ENCODE peak calls at places on chromosome 12, in ten cellular contexts. R, M, Q, J, W, G, I, P, E and L are unnamed samples.

GRCh38 chr12:130764475-130765185 is 48.5 kb upstream of the RIMBP2 start:
- DNase-seq in R (no peak), M (peak; percentile 10), Q (no peak), J (peak; percentile 80), W (peak; percentile 26), G (no peak), I (no peak), P (no peak), E (peak; percentile 59), L (no peak)

GRCh38 chr12:12513416-12514006 is 49.2 kb downstream of the DUSP16 start:
- DNase-seq in R (no peak), M (no peak), Q (no peak), J (no peak), W (no peak), G (no peak), I (no peak), P (no peak), E (no peak), L (no peak)

GRCh38 chr12:77374687-77375086 is 309.3 kb upstream of the E2F7 start:
- DNase-seq in R (no peak), M (no peak), Q (no peak), J (no peak), W (no peak), G (no peak), I (no peak), P (no peak), E (no peak), L (no peak)

GRCh38 chr12:113112043-113112899 is 23.3 kb downstream of the RASAL1 start:
- DNase-seq in R (no peak), M (no peak), Q (no peak), J (no peak), W (no peak), G (no peak), I (no peak), P (no peak), E (no peak), L (no peak)

GRCh38 chr12:128572311-128572810 is 251.4 kb downstream of the SLC15A4 start:
- DNase-seq in R (no peak), M (no peak), Q (no peak), J (no peak), W (no peak), G (no peak), I (no peak), P (no peak), E (no peak), L (no peak)

GRCh38 chr12:92810370-92810769 is 107.6 kb downstream of the PLEKHG7 start:
- DNase-seq in R (no peak), M (no peak), Q (no peak), J (no peak), W (no peak), G (no peak), I (no peak), P (no peak), E (peak; percentile 49), L (no peak)

GRCh38 chr12:5123921-5124320 is 80.2 kb downstream of the KCNA5 start:
- DNase-seq in R (no peak), M (peak; percentile 11), Q (no peak), J (no peak), W (no peak), G (peak; percentile 53), I (no peak), P (no peak), E (no peak), L (no peak)

GRCh38 chr12:116053479-116054195 is 223.9 kb downstream of the MED13L start:
- DNase-seq in R (no peak), M (peak; percentile 11), Q (peak; percentile 50), J (no peak), W (no peak), G (peak; percentile 73), I (no peak), P (no peak), E (no peak), L (peak; percentile 28)